ENCODE peak calls at places on chromosomes 1 and 21, in four cellular contexts. Q is HepG2, Z is GM12878, I is SK-N-SH. J is an unnamed sample.

GRCh38 chr1:56866656-56867055 is 12.1 kb downstream of the C8A start:
- DNase-seq in Q (no peak), Z (no peak), I (no peak), J (no peak)

GRCh38 chr21:23531444-23531843 is 2075.8 kb downstream of the MRPL39 start:
- DNase-seq in Q (no peak), Z (no peak), I (no peak), J (no peak)

GRCh38 chr1:21100496-21100895 is 76.2 kb downstream of the EIF4G3 start:
- DNase-seq in Q (no peak), Z (no peak), I (no peak), J (no peak)

GRCh38 chr1:84620720-84621313 is 46.6 kb upstream of the CTBS start:
- DNase-seq in Q (peak; percentile 41), Z (peak; percentile 38), I (peak; percentile 94), J (peak; percentile 63)

GRCh38 chr1:230469271-230469670 is 43.1 kb upstream of the PGBD5 start:
- DNase-seq in Q (no peak), Z (no peak), I (no peak), J (no peak)

GRCh38 chr1:109274533-109275476 is 8.1 kb downstream of the PSRC1 start:
- DNase-seq in Q (peak; percentile 93), Z (no peak), I (peak; percentile 65), J (no peak)

GRCh38 chr21:46457801-46458314 is 833 bp upstream of the DIP2A start:
- DNase-seq in Q (peak; percentile 21), Z (no peak), I (peak; percentile 65), J (no peak)

GRCh38 chr1:9289090-9289534 is 3.6 kb upstream of the SPSB1 start:
- DNase-seq in Q (peak; percentile 59), Z (peak; percentile 46), I (no peak), J (peak; percentile 92)

GRCh38 chr1:7589774-7590425 is 181.2 kb upstream of the VAMP3 start:
- DNase-seq in Q (no peak), Z (no peak), I (no peak), J (no peak)

GRCh38 chr1:154572433-154573167 is 5.0 kb downstream of the CHRNB2 start:
- DNase-seq in Q (no peak), Z (no peak), I (no peak), J (no peak)

GRCh38 chr1:209202826-209203439 is 380.6 kb upstream of the CAMK1G start:
- DNase-seq in Q (peak; percentile 46), Z (no peak), I (peak; percentile 65), J (no peak)

GRCh38 chr21:29387598-29387997 is 88.9 kb downstream of the BACH1 start:
- DNase-seq in Q (no peak), Z (no peak), I (no peak), J (no peak)

GRCh38 chr1:50857702-50858101 is 102.4 kb downstream of the FAF1 start:
- DNase-seq in Q (no peak), Z (no peak), I (no peak), J (no peak)

GRCh38 chr1:53541761-53542550 is 82.8 kb downstream of the DMRTB1 start:
- DNase-seq in Q (no peak), Z (no peak), I (no peak), J (no peak)

GRCh38 chr1:116002781-116003455 is 26.6 kb downstream of the SLC22A15 start:
- DNase-seq in Q (no peak), Z (no peak), I (no peak), J (no peak)

GRCh38 chr1:216095400-216095799 is 327.8 kb downstream of the USH2A start:
- DNase-seq in Q (no peak), Z (no peak), I (no peak), J (peak; percentile 55)

GRCh38 chr1:215003686-215004085 is 78.9 kb upstream of the KCNK2 start:
- DNase-seq in Q (peak; percentile 1), Z (no peak), I (no peak), J (no peak)

GRCh38 chr1:40394456-40395172 is 21.1 kb downstream of the SMAP2 start:
- DNase-seq in Q (no peak), Z (no peak), I (no peak), J (no peak)

GRCh38 chr21:39051561-39051949 is 131.7 kb downstream of the PSMG1 start:
- DNase-seq in Q (no peak), Z (no peak), I (no peak), J (no peak)

DNA sequence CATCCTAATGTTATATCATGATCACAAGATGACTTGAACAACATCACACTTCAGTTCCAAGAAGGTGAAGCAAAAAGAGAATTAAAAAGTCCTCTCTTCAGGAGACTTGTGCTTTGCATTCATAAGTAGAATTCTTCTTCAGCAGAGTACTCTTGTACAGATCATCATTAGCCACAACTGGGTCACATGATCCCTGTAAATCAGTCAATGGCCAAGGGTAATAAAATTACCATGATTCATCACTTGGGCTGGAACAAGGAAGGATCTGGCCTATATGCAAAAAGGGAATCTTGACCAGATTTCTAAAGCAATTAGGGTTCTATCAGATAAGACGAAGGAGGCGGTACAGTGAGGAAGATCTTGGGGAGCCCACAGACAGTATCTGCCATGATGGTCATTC is 458.0 kb upstream of the DEPDC1 start:
- DNase-seq in Q (no peak), Z (no peak), I (no peak), J (no peak)
- TF ChIP-seq TCF12 in Q (no peak), Z (no peak), I (no peak), J (no peak)

GRCh38 chr1:228839656-228840055 is 104.4 kb downstream of the RHOU start:
- DNase-seq in Q (no peak), Z (no peak), I (no peak), J (no peak)

GRCh38 chr1:228836427-228836826 is 101.1 kb downstream of the RHOU start:
- DNase-seq in Q (peak; percentile 93), Z (no peak), I (no peak), J (peak; percentile 17)

GRCh38 chr1:228836954-228837481 is 101.7 kb downstream of the RHOU start:
- DNase-seq in Q (no peak), Z (no peak), I (no peak), J (peak; percentile 24)

GRCh38 chr1:228837817-228838716 is 102.8 kb downstream of the RHOU start:
- DNase-seq in Q (peak; percentile 98), Z (no peak), I (no peak), J (peak; percentile 34)

GRCh38 chr1:228838717-228839500 is 103.6 kb downstream of the RHOU start:
- DNase-seq in Q (peak; percentile 62), Z (no peak), I (no peak), J (no peak)
- TF ChIP-seq TCF12 in Q (no peak), Z (no peak), I (no peak), J (no peak)

GRCh38 chr21:34886554-34887385 is 162.3 kb downstream of the RUNX1 start:
- DNase-seq in Q (no peak), Z (no peak), I (peak; percentile 54), J (no peak)

GRCh38 chr21:34889287-34889536 is 159.9 kb downstream of the RUNX1 start:
- DNase-seq in Q (peak; percentile 9), Z (no peak), I (no peak), J (no peak)

GRCh38 chr21:34888569-34889286 is 160.4 kb downstream of the RUNX1 start:
- DNase-seq in Q (peak; percentile 90), Z (no peak), I (peak; percentile 93), J (peak; percentile 79)

GRCh38 chr21:34889537-34890257 is 159.4 kb downstream of the RUNX1 start:
- DNase-seq in Q (peak; percentile 50), Z (no peak), I (peak; percentile 90), J (peak; percentile 80)

DNA sequence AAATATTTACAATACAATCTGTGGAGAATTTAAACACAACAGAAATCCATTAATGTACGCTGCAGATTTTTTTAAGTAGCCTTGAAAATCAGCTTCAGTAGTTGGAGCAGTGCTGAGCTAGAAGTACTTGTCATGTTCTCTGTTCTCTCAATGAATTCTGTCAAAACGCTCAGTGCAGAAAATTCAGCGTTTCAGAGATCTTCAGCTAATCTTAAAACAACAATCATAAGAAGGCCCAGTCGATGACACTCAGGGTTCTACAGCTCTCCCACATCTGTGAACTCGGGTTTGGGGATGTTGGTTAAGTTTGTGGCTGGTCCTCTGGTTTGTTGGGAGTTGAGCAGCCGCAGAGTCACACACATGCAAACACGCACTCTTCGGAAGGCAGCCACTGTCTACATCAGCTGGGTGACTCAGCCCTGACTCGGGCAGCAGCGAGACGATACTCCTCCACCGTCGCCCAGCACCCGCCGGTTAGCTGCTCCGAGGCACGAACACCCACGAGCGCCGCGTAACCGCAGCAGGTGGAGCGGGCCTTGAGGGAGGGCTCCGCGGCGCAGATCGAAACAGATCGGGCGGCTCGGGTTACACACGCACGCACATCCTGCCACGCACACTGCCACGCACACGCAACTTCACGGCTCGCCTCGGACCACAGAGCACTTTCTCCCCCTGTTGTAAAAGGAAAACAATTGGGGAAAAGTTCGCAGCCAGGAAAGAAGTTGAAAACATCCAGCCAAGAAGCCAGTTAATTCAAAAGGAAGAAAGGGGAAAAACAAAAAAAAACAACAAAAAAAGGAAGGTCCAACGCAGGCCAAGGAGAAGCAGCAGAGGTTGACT is 161.2 kb downstream of the RUNX1 start:
- DNase-seq in Q (peak; percentile 63), Z (no peak), I (peak; percentile 63), J (no peak)
- TF ChIP-seq TCF12 in Q (no peak), Z (peak; percentile 97), I (peak; percentile 47), J (no peak)

DNA sequence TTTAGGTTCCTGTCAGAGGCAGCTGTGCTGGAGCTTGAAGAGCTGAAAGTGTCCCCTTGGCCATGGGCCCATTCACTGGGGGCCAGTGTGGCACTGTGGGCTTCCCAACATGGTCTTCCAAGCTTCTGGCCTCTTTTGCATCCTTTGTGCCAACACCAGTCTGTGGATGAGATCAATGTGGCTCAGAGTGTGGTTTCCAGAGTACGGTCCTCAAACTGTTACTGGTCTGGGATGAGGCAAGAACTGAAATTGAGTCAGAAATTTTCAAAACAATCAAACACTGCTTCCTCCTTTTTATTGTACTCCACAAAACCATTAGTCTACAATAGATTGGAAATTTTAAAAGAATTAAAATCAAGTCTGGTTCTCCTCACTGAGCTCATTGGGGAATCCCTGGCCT is 221.8 kb downstream of the SDCCAG8 start:
- DNase-seq in Q (no peak), Z (no peak), I (no peak), J (no peak)
- TF ChIP-seq TCF12 in Q (no peak), Z (no peak), I (no peak), J (no peak)

DNA sequence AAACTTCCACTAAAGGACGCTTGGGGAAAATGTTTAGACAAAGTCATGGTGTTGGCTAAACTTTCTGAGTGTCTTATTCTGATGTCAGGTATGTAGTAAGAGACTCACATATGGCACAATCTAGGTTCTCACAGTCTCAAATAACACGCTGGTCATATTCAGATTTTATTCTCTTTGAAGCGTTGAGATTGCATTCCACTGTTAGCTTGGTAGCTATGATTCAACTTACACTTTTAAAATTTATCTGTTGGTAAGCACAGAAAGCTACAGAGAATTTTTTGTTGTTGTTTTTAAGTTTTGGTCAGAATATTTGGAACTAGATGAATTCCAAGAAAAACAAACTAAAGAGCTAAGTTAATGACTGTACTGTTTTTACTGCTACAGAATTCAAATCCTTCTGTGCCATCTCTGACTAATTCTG is 126.7 kb downstream of the PRRX1 start:
- DNase-seq in Q (no peak), Z (no peak), I (no peak), J (no peak)
- TF ChIP-seq TCF12 in Q (no peak), Z (no peak), I (no peak), J (no peak)

DNA sequence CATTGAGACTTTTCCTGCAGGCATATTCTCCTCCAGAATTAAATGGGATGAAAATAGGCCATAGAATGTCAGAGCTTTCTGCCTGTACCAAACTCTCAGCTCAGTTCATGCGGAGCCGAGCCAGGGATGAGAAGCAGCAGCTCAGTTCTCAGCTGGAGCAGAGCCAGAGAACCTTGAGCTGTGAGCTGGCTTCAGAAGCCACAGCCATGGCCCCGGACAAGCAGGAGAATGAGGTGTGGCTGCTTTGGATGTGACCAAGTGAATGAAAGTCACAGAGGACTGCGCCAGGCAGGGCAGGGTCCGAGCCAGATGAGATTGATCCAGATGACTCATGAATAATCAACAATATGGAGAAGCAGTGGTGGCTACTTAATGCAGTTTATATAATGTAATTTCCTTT is 633.8 kb downstream of the NCAM2 start:
- DNase-seq in Q (no peak), Z (no peak), I (no peak), J (no peak)
- TF ChIP-seq TCF12 in Q (no peak), Z (no peak), I (no peak), J (no peak)